ENCODE peak calls at places on chromosome 2, in six cellular contexts. N is NCI-H460, Z is iris pigment epithelial cell, T is activated T-cell treated with anti-CD3 and anti-CD28 coated beads for 1 hour, U is testis, S is RPMI8226. V is an unnamed sample.

GRCh38 chr2:180364719-180365118 is 357.6 kb upstream of the CWC22 start:
- DNase-seq in N (no peak), Z (no peak), T (no peak), U (no peak), S (no peak), V (no peak)

GRCh38 chr2:238225121-238225520 is 14.7 kb downstream of the HES6 start:
- DNase-seq in N (no peak), Z (no peak), T (no peak), U (no peak), S (no peak), V (no peak)

GRCh38 chr2:11877764-11878163 is 131.3 kb downstream of the LPIN1 start:
- DNase-seq in N (no peak), Z (no peak), T (no peak), U (no peak), S (peak), V (no peak)

GRCh38 chr2:98134138-98134537 is 47.2 kb downstream of the VWA3B start:
- DNase-seq in N (no peak), Z (peak), T (no peak), U (no peak), S (no peak), V (peak)

GRCh38 chr2:145022671-145023330 is 502.9 kb upstream of the ZEB2 start:
- DNase-seq in N (no peak), Z (peak), T (no peak), U (no peak), S (no peak), V (no peak)

GRCh38 chr2:23525137-23525765 is 140.3 kb downstream of the KLHL29 start:
- DNase-seq in N (no peak), Z (no peak), T (no peak), U (no peak), S (no peak), V (peak)

GRCh38 chr2:138020432-138020831 is 56.2 kb downstream of the HNMT start:
- DNase-seq in N (no peak), Z (no peak), T (no peak), U (no peak), S (no peak), V (no peak)

GRCh38 chr2:198113316-198113715 is 308.9 kb downstream of the PLCL1 start:
- DNase-seq in N (no peak), Z (no peak), T (no peak), U (no peak), S (no peak), V (no peak)

GRCh38 chr2:240530181-240530580 is 27.6 kb downstream of the ANKMY1 start:
- DNase-seq in N (no peak), Z (no peak), T (no peak), U (no peak), S (no peak), V (no peak)

GRCh38 chr2:8046849-8047248 is 635.0 kb upstream of the ID2 start:
- DNase-seq in N (no peak), Z (no peak), T (no peak), U (no peak), S (no peak), V (no peak)

GRCh38 chr2:168233166-168233565 is 14.2 kb downstream of the STK39 start:
- DNase-seq in N (no peak), Z (peak), T (no peak), U (no peak), S (no peak), V (no peak)

GRCh38 chr2:19035238-19035637 is 323.2 kb downstream of the OSR1 start:
- DNase-seq in N (no peak), Z (peak), T (no peak), U (peak), S (no peak), V (peak)

GRCh38 chr2:11482473-11483031 is 16.6 kb upstream of the E2F6 start:
- DNase-seq in N (no peak), Z (no peak), T (no peak), U (peak), S (peak), V (no peak)

GRCh38 chr2:127196998-127197397 is 23.1 kb downstream of the CYP27C1 start:
- DNase-seq in N (peak), Z (no peak), T (no peak), U (no peak), S (peak), V (no peak)

GRCh38 chr2:217870528-217871011 is 132.2 kb downstream of the TNS1 start:
- DNase-seq in N (no peak), Z (no peak), T (no peak), U (no peak), S (no peak), V (no peak)

GRCh38 chr2:152222975-152223638 is 47.5 kb upstream of the STAM2 start:
- DNase-seq in N (no peak), Z (peak), T (no peak), U (peak), S (peak), V (peak)

GRCh38 chr2:42385225-42385624 is 24.2 kb upstream of the COX7A2L start:
- DNase-seq in N (peak), Z (no peak), T (no peak), U (peak), S (no peak), V (no peak)

GRCh38 chr2:16623046-16623445 is 42.6 kb downstream of the CYRIA start:
- DNase-seq in N (no peak), Z (peak), T (no peak), U (no peak), S (no peak), V (no peak)

V was measured in adrenal gland.